ENCODE peak calls at places on chromosomes 7 and 10, in seven cellular contexts. C is activated CD8-positive, alpha-beta T cell treated with anti-CD3 and anti-CD28 coated beads for 36 hours; S is Ammon's horn; J is left kidney; N is NCI-H187 treated with DMSO at 0.1 percent for 48 hours; E is activated naive CD4-positive, alpha-beta T cell; A is NCI-H2171. Z is an unnamed sample.

GRCh38 chr10:103968441-103969391 is 1.8 kb downstream of the SLK start:
- DNase-seq in C (no peak), S (no peak), J (no peak), N (no peak), E (no peak), A (no peak), Z (no peak)

GRCh38 chr10:51724038-51724437 is 24.6 kb upstream of the CSTF2T start:
- DNase-seq in C (no peak), S (no peak), J (no peak), N (no peak), E (no peak), A (no peak), Z (no peak)

GRCh38 chr10:47415520-47416304 is 31.6 kb upstream of the ZNF488 start:
- DNase-seq in C (peak), S (no peak), J (no peak), N (no peak), E (no peak), A (no peak), Z (no peak)

GRCh38 chr10:116287906-116288501 is 15.0 kb upstream of the GFRA1 start:
- DNase-seq in C (peak), S (peak), J (peak), N (no peak), E (no peak), A (peak), Z (no peak)

GRCh38 chr7:37524056-37524455 is 75.4 kb upstream of the ELMO1 start:
- DNase-seq in C (no peak), S (no peak), J (no peak), N (no peak), E (no peak), A (no peak), Z (no peak)

GRCh38 chr7:94972296-94972695 is 64.9 kb downstream of the PPP1R9A start:
- DNase-seq in C (no peak), S (no peak), J (peak), N (no peak), E (no peak), A (no peak), Z (no peak)

GRCh38 chr10:91190388-91190870 is 30.0 kb upstream of the PCGF5 start:
- DNase-seq in C (no peak), S (peak), J (no peak), N (no peak), E (no peak), A (no peak), Z (no peak)

GRCh38 chr7:76108540-76109233 is 60.8 kb downstream of the MDH2 start:
- DNase-seq in C (no peak), S (no peak), J (peak), N (no peak), E (no peak), A (no peak), Z (no peak)

GRCh38 chr7:157522954-157523353 is 186.2 kb downstream of the DNAJB6 start:
- DNase-seq in C (no peak), S (no peak), J (no peak), N (no peak), E (no peak), A (no peak), Z (no peak)

GRCh38 chr10:86411281-86411841 is 44.8 kb upstream of the GRID1 start:
- DNase-seq in C (peak), S (peak), J (peak), N (no peak), E (no peak), A (no peak), Z (no peak)

GRCh38 chr7:25707733-25708132 is 444.3 kb upstream of the NFE2L3 start:
- DNase-seq in C (no peak), S (no peak), J (peak), N (no peak), E (no peak), A (no peak), Z (no peak)

GRCh38 chr7:130896051-130896881 is 162.3 kb upstream of the KLF14 start:
- DNase-seq in C (no peak), S (no peak), J (no peak), N (no peak), E (no peak), A (peak), Z (no peak)

GRCh38 chr10:74927701-74928100 is 101.3 kb downstream of the KAT6B start:
- DNase-seq in C (no peak), S (no peak), J (no peak), N (no peak), E (no peak), A (no peak), Z (no peak)

GRCh38 chr7:24965831-24966708 is 13.9 kb downstream of the OSBPL3 start:
- DNase-seq in C (peak), S (no peak), J (peak), N (no peak), E (no peak), A (no peak), Z (no peak)

GRCh38 chr7:32501522-32501921 is 6.2 kb downstream of the AVL9 start:
- DNase-seq in C (no peak), S (no peak), J (no peak), N (no peak), E (no peak), A (no peak), Z (no peak)

GRCh38 chr10:64211466-64211865 is 690.3 kb downstream of the REEP3 start:
- DNase-seq in C (no peak), S (no peak), J (no peak), N (no peak), E (no peak), A (no peak), Z (peak)

GRCh38 chr7:71301167-71301566 is 169.2 kb downstream of the GALNT17 start:
- DNase-seq in C (no peak), S (no peak), J (no peak), N (no peak), E (no peak), A (no peak), Z (no peak)

GRCh38 chr10:22250897-22251605 is 33.2 kb upstream of the EBLN1 start:
- DNase-seq in C (no peak), S (peak), J (peak), N (no peak), E (no peak), A (no peak), Z (no peak)

GRCh38 chr10:15238553-15239335 is 70.3 kb upstream of the NMT2 start:
- DNase-seq in C (peak), S (no peak), J (peak), N (peak), E (no peak), A (no peak), Z (no peak)

GRCh38 chr10:44281089-44281613 is 103.7 kb downstream of the CXCL12 start:
- DNase-seq in C (no peak), S (no peak), J (no peak), N (no peak), E (no peak), A (no peak), Z (peak)

GRCh38 chr10:87734987-87735827 is 75.5 kb downstream of the PAPSS2 start:
- DNase-seq in C (no peak), S (peak), J (peak), N (no peak), E (no peak), A (no peak), Z (no peak)

GRCh38 chr10:43707755-43708154 is 59.1 kb upstream of the ZNF32 start:
- DNase-seq in C (no peak), S (no peak), J (peak), N (no peak), E (no peak), A (no peak), Z (no peak)

GRCh38 chr10:13971586-13972475 is 358.9 kb downstream of the FRMD4A start:
- DNase-seq in C (no peak), S (no peak), J (peak), N (no peak), E (no peak), A (no peak), Z (no peak)

Z was measured in NCI-H446 treated with DMSO at 0.1 percent for 48 hours.